ENCODE peak calls at places on chromosomes 4 and X, in five cellular contexts. I is transverse colon, E is AG08396, O is GM12865, J is T-helper 2 cell. D is an unnamed sample.

GRCh38 chrX:48779399-48779798 is 7.0 kb upstream of the GATA1 start:
- DNase-seq in E (no peak), J (no peak), I (no peak), O (no peak), D (no peak)

GRCh38 chr4:81215219-81215892 is at the start of gene PRKG2:
- DNase-seq in J (no peak), O (no peak), I (peak), E (peak), D (peak)

GRCh38 chr4:144582975-144583374 is 63.0 kb upstream of the HHIP start:
- DNase-seq in O (no peak), J (no peak), E (no peak), I (no peak), D (no peak)

GRCh38 chrX:37796302-37796701 is 16.4 kb downstream of the CYBB start:
- DNase-seq in J (no peak), E (no peak), I (no peak), O (no peak), D (no peak)

GRCh38 chr4:43458293-43458692 is 565.8 kb downstream of the GRXCR1 start:
- DNase-seq in J (no peak), O (no peak), I (no peak), E (no peak), D (no peak)

GRCh38 chrX:9578083-9578779 is 113.4 kb downstream of the TBL1X start:
- DNase-seq in O (no peak), J (no peak), I (no peak), E (no peak), D (no peak)

GRCh38 chr4:90317785-90318184 is 190.6 kb downstream of the CCSER1 start:
- DNase-seq in E (peak), O (no peak), J (no peak), I (no peak), D (no peak)

GRCh38 chr4:77433102-77433733 is 172.4 kb upstream of the CXCL13 start:
- DNase-seq in E (peak), J (no peak), O (peak), I (no peak), D (peak)

GRCh38 chrX:76127341-76127740 is 45.5 kb upstream of the PBDC1 start:
- DNase-seq in O (peak), J (no peak), I (no peak), E (no peak), D (no peak)

GRCh38 chrX:74527344-74527743 is 87.1 kb downstream of the RLIM start:
- DNase-seq in I (no peak), O (no peak), J (no peak), E (no peak), D (no peak)

GRCh38 chrX:8731579-8732395 is at the start of gene ANOS1:
- DNase-seq in O (no peak), E (peak), J (no peak), I (no peak), D (no peak)

GRCh38 chr4:159248383-159249178 is 145.7 kb downstream of the RAPGEF2 start:
- DNase-seq in I (no peak), J (no peak), O (no peak), E (peak), D (no peak)

D was measured in mucosa of descending colon.